ENCODE peak calls at places on chromosomes 13 and 19, in eight cellular contexts. Q, U, R, J, O, Z, F and G are unnamed samples.

GRCh38 chr19:38614289-38614688 is 3.5 kb downstream of the MAP4K1 start:
- DNase-seq in Q (no peak), U (no peak), R (no peak), J (no peak), O (no peak), Z (no peak), F (no peak), G (no peak)

GRCh38 chr13:70310720-70311119 is 202.5 kb upstream of the KLHL1 start:
- DNase-seq in Q (peak; percentile 13), U (peak; percentile 66), R (peak; percentile 8), J (no peak), O (no peak), Z (peak; percentile 25), F (no peak), G (no peak)

GRCh38 chr13:103287659-103288058 is 221.4 kb upstream of the SLC10A2 start:
- DNase-seq in Q (peak; percentile 85), U (no peak), R (no peak), J (no peak), O (no peak), Z (no peak), F (no peak), G (peak; percentile 57)

GRCh38 chr13:37747071-37747612 is 122.4 kb downstream of the TRPC4 start:
- DNase-seq in Q (peak; percentile 87), U (no peak), R (peak; percentile 2), J (peak; percentile 67), O (no peak), Z (no peak), F (no peak), G (peak; percentile 71)

GRCh38 chr19:28585796-28586195 is 627.2 kb downstream of the UQCRFS1 start:
- DNase-seq in Q (no peak), U (no peak), R (no peak), J (no peak), O (no peak), Z (no peak), F (no peak), G (no peak)

GRCh38 chr13:97225533-97225932 is 3.4 kb downstream of the MBNL2 start:
- DNase-seq in Q (no peak), U (no peak), R (no peak), J (no peak), O (no peak), Z (no peak), F (no peak), G (no peak)

GRCh38 chr13:94305934-94306333 is 173.5 kb downstream of the DCT start:
- DNase-seq in Q (peak; percentile 39), U (no peak), R (no peak), J (peak; percentile 81), O (no peak), Z (no peak), F (no peak), G (peak; percentile 35)

GRCh38 chr13:51534075-51534817 is 50.0 kb upstream of the WDFY2 start:
- DNase-seq in Q (no peak), U (no peak), R (no peak), J (no peak), O (peak; percentile 21), Z (peak; percentile 32), F (peak; percentile 19), G (no peak)

GRCh38 chr13:57846600-57847173 is 215.1 kb downstream of the PCDH17 start:
- DNase-seq in Q (no peak), U (no peak), R (no peak), J (no peak), O (no peak), Z (no peak), F (no peak), G (no peak)

GRCh38 chr19:9342610-9343304 is 18.8 kb downstream of the ZNF559 start:
- DNase-seq in Q (no peak), U (no peak), R (no peak), J (no peak), O (no peak), Z (no peak), F (no peak), G (peak; percentile 2)

GRCh38 chr13:43988302-43988701 is 108.6 kb downstream of the LACC1 start:
- DNase-seq in Q (peak; percentile 55), U (no peak), R (no peak), J (no peak), O (no peak), Z (no peak), F (no peak), G (peak; percentile 30)

GRCh38 chr19:27738569-27739193 is 1474.3 kb downstream of the UQCRFS1 start:
- DNase-seq in Q (no peak), U (no peak), R (no peak), J (no peak), O (no peak), Z (no peak), F (no peak), G (no peak)

GRCh38 chr19:29845576-29846176 is 33.9 kb downstream of the CCNE1 start:
- DNase-seq in Q (peak; percentile 39), U (peak; percentile 75), R (no peak), J (peak; percentile 54), O (no peak), Z (peak; percentile 37), F (peak; percentile 35), G (peak; percentile 27)

GRCh38 chr19:15869109-15869555 is 28.7 kb downstream of the CYP4F2 start:
- DNase-seq in Q (peak; percentile 1), U (peak; percentile 50), R (peak; percentile 66), J (peak; percentile 29), O (no peak), Z (peak; percentile 33), F (peak; percentile 14), G (peak; percentile 16)

GRCh38 chr13:43786472-43786765 is 353 bp downstream of the ENOX1 start:
- DNase-seq in Q (no peak), U (no peak), R (no peak), J (no peak), O (no peak), Z (no peak), F (no peak), G (no peak)

GRCh38 chr13:40992678-40993077 is 26.4 kb downstream of the ELF1 start:
- DNase-seq in Q (no peak), U (no peak), R (no peak), J (no peak), O (no peak), Z (no peak), F (no peak), G (peak; percentile 24)

GRCh38 chr19:47446534-47447469 is 24.9 kb downstream of the SLC8A2 start:
- DNase-seq in Q (no peak), U (peak; percentile 97), R (no peak), J (no peak), O (no peak), Z (peak; percentile 32), F (peak; percentile 47), G (no peak)

GRCh38 chr19:3047307-3048189 is 14.7 kb downstream of the TLE5 start:
- DNase-seq in Q (peak; percentile 66), U (peak; percentile 97), R (peak; percentile 45), J (peak; percentile 83), O (peak; percentile 74), Z (peak; percentile 92), F (peak; percentile 66), G (peak; percentile 69)

GRCh38 chr19:39046037-39046821 is 13.9 kb upstream of the FBXO27 start:
- DNase-seq in Q (no peak), U (peak; percentile 64), R (peak; percentile 56), J (no peak), O (no peak), Z (no peak), F (no peak), G (peak; percentile 17)

GRCh38 chr13:24249586-24249985 is 59.8 kb upstream of the C1QTNF9 start:
- DNase-seq in Q (no peak), U (no peak), R (no peak), J (no peak), O (no peak), Z (no peak), F (no peak), G (no peak)

GRCh38 chr13:110647365-110647737 is 32.0 kb downstream of the NAXD start:
- DNase-seq in Q (no peak), U (peak; percentile 45), R (no peak), J (no peak), O (no peak), Z (no peak), F (no peak), G (no peak)

GRCh38 chr19:40512473-40513344 is 45.9 kb downstream of the SPTBN4 start:
- DNase-seq in Q (peak; percentile 34), U (peak; percentile 84), R (no peak), J (no peak), O (no peak), Z (no peak), F (no peak), G (no peak)

GRCh38 chr19:751501-752341 is 809 bp downstream of the MISP start:
- DNase-seq in Q (peak; percentile 82), U (peak; percentile 69), R (peak; percentile 75), J (peak; percentile 87), O (no peak), Z (peak; percentile 91), F (no peak), G (peak; percentile 81)

GRCh38 chr13:23321534-23322241 is 111.8 kb downstream of the SACS start:
- DNase-seq in Q (peak; percentile 98), U (no peak), R (peak; percentile 5), J (peak; percentile 92), O (no peak), Z (peak; percentile 17), F (peak; percentile 3), G (peak; percentile 91)

GRCh38 chr13:112150352-112150751 is 83.4 kb downstream of the SOX1 start:
- DNase-seq in Q (no peak), U (no peak), R (no peak), J (no peak), O (no peak), Z (no peak), F (no peak), G (no peak)

GRCh38 chr19:50358483-50359431 is 6.7 kb downstream of the NAPSA start:
- DNase-seq in Q (peak; percentile 12), U (no peak), R (no peak), J (peak; percentile 48), O (peak; percentile 86), Z (peak; percentile 64), F (peak; percentile 73), G (peak; percentile 46)

GRCh38 chr19:18470153-18470552 is 32.2 kb upstream of the ISYNA1 start:
- DNase-seq in Q (no peak), U (peak; percentile 91), R (peak; percentile 35), J (no peak), O (peak; percentile 43), Z (no peak), F (no peak), G (peak; percentile 18)

GRCh38 chr13:27913116-27913515 is 6.7 kb upstream of the PDX1 start:
- DNase-seq in Q (no peak), U (no peak), R (no peak), J (no peak), O (no peak), Z (no peak), F (no peak), G (no peak)

GRCh38 chr13:42107006-42107405 is 58.6 kb downstream of the DGKH start:
- DNase-seq in Q (peak; percentile 8), U (no peak), R (peak; percentile 16), J (no peak), O (no peak), Z (no peak), F (no peak), G (no peak)

GRCh38 chr13:51154029-51154555 is 43.0 kb upstream of the C13orf42 start:
- DNase-seq in Q (peak; percentile 73), U (peak; percentile 28), R (no peak), J (peak; percentile 75), O (no peak), Z (no peak), F (peak; percentile 15), G (peak; percentile 75)

GRCh38 chr13:42484396-42484795 is 89.6 kb upstream of the TNFSF11 start:
- DNase-seq in Q (peak; percentile 40), U (no peak), R (no peak), J (peak; percentile 52), O (no peak), Z (no peak), F (no peak), G (peak; percentile 52)

GRCh38 chr19:38693380-38694223 is 46.2 kb downstream of the ACTN4 start:
- DNase-seq in Q (peak; percentile 93), U (peak; percentile 84), R (peak; percentile 97), J (peak; percentile 73), O (no peak), Z (peak; percentile 51), F (no peak), G (peak; percentile 69)

GRCh38 chr13:110106726-110107125 is 200.2 kb downstream of the COL4A1 start:
- DNase-seq in Q (peak; percentile 39), U (no peak), R (no peak), J (no peak), O (peak; percentile 70), Z (peak; percentile 29), F (no peak), G (peak; percentile 56)

GRCh38 chr13:36421447-36421846 is 10.8 kb upstream of the CCNA1 start:
- DNase-seq in Q (peak; percentile 60), U (no peak), R (no peak), J (peak; percentile 93), O (no peak), Z (no peak), F (no peak), G (peak; percentile 43)